ENCODE peak calls at places on chromosomes 4 and X, in four cellular contexts. One of them, this sample, is unnamed.

GRCh38 chrX:15056044-15056443 is 182.8 kb downstream of the MOSPD2 start:
- DNase-seq in fibroblast of lung: no peak
- DNase-seq in heart left ventricle: no peak
- DNase-seq in right cardiac atrium: no peak
- DNase-seq in this sample: no peak

GRCh38 chrX:41142130-41142529 is 56.9 kb downstream of the USP9X start:
- DNase-seq in fibroblast of lung: no peak
- DNase-seq in right cardiac atrium: no peak
- DNase-seq in heart left ventricle: no peak
- DNase-seq in this sample: no peak

GRCh38 chr4:6337331-6337935 is 67.8 kb downstream of the WFS1 start:
- DNase-seq in right cardiac atrium: peak; percentile 27
- DNase-seq in heart left ventricle: no peak
- DNase-seq in fibroblast of lung: no peak
- DNase-seq in this sample: no peak

GRCh38 chrX:71640002-71640401 is 21.7 kb upstream of the CXCR3 start:
- DNase-seq in right cardiac atrium: no peak
- DNase-seq in heart left ventricle: no peak
- DNase-seq in fibroblast of lung: no peak
- DNase-seq in this sample: no peak

GRCh38 chr4:9898596-9899345 is 117.3 kb downstream of the DRD5 start:
- DNase-seq in heart left ventricle: peak; percentile 80
- DNase-seq in right cardiac atrium: peak; percentile 80
- DNase-seq in fibroblast of lung: no peak
- DNase-seq in this sample: no peak

GRCh38 chrX:151176351-151176750 is at the start of gene GPR50:
- DNase-seq in fibroblast of lung: no peak
- DNase-seq in right cardiac atrium: no peak
- DNase-seq in heart left ventricle: no peak
- DNase-seq in this sample: no peak

GRCh38 chrX:15050395-15050794 is 177.2 kb downstream of the MOSPD2 start:
- DNase-seq in fibroblast of lung: no peak
- DNase-seq in right cardiac atrium: no peak
- DNase-seq in heart left ventricle: no peak
- DNase-seq in this sample: no peak

GRCh38 chrX:134658002-134658401 is 269 bp downstream of the PLAC1 start:
- DNase-seq in right cardiac atrium: no peak
- DNase-seq in fibroblast of lung: no peak
- DNase-seq in heart left ventricle: no peak
- DNase-seq in this sample: no peak

GRCh38 chrX:49901068-49901467 is 21.3 kb upstream of the CLCN5 start:
- DNase-seq in heart left ventricle: no peak
- DNase-seq in right cardiac atrium: no peak
- DNase-seq in fibroblast of lung: no peak
- DNase-seq in this sample: no peak

GRCh38 chrX:70485466-70485865 is 40.8 kb downstream of the DLG3 start:
- DNase-seq in right cardiac atrium: no peak
- DNase-seq in heart left ventricle: no peak
- DNase-seq in fibroblast of lung: no peak
- DNase-seq in this sample: no peak

GRCh38 chr4:6568689-6569332 is 6.2 kb upstream of the MAN2B2 start:
- DNase-seq in fibroblast of lung: peak; percentile 85
- DNase-seq in right cardiac atrium: peak; percentile 5
- DNase-seq in heart left ventricle: no peak
- DNase-seq in this sample: no peak

GRCh38 chrX:97397371-97397770 is 513.7 kb downstream of the RPA4 start:
- DNase-seq in fibroblast of lung: peak; percentile 61
- DNase-seq in right cardiac atrium: no peak
- DNase-seq in heart left ventricle: no peak
- DNase-seq in this sample: no peak

GRCh38 chr4:189823611-189824010 is 117.1 kb upstream of the FRG1 start:
- DNase-seq in right cardiac atrium: no peak
- DNase-seq in fibroblast of lung: no peak
- DNase-seq in heart left ventricle: no peak
- DNase-seq in this sample: peak; percentile 83

GRCh38 chr4:103074598-103075434 is 1.7 kb downstream of the SLC9B2 start:
- DNase-seq in fibroblast of lung: peak; percentile 21
- DNase-seq in right cardiac atrium: no peak
- DNase-seq in heart left ventricle: no peak
- DNase-seq in this sample: no peak

GRCh38 chrX:34382416-34382815 is 250.3 kb upstream of the FAM47A start:
- DNase-seq in fibroblast of lung: peak; percentile 24
- DNase-seq in heart left ventricle: no peak
- DNase-seq in right cardiac atrium: no peak
- DNase-seq in this sample: no peak

GRCh38 chr4:83316459-83317170 is 18.0 kb downstream of the HPSE start:
- DNase-seq in right cardiac atrium: peak; percentile 44
- DNase-seq in heart left ventricle: no peak
- DNase-seq in fibroblast of lung: no peak
- DNase-seq in this sample: no peak

GRCh38 chrX:50978920-50979660 is 68.6 kb downstream of the BMP15 start:
- DNase-seq in fibroblast of lung: peak; percentile 4
- DNase-seq in heart left ventricle: no peak
- DNase-seq in right cardiac atrium: peak; percentile 42
- DNase-seq in this sample: no peak

GRCh38 chrX:129760981-129761380 is 18.8 kb upstream of the SASH3 start:
- DNase-seq in right cardiac atrium: peak; percentile 23
- DNase-seq in fibroblast of lung: no peak
- DNase-seq in heart left ventricle: no peak
- DNase-seq in this sample: no peak

GRCh38 chr4:87354168-87355102 is 31.8 kb upstream of the HSD17B13 start:
- DNase-seq in fibroblast of lung: peak; percentile 19
- DNase-seq in right cardiac atrium: no peak
- DNase-seq in heart left ventricle: no peak
- DNase-seq in this sample: no peak

GRCh38 chr4:88722828-88723227 is 25.2 kb upstream of the NAP1L5 start:
- DNase-seq in heart left ventricle: no peak
- DNase-seq in fibroblast of lung: no peak
- DNase-seq in right cardiac atrium: peak; percentile 67
- DNase-seq in this sample: no peak

GRCh38 chr4:171651071-171651470 is 162.1 kb upstream of the GALNTL6 start:
- DNase-seq in fibroblast of lung: no peak
- DNase-seq in heart left ventricle: no peak
- DNase-seq in right cardiac atrium: no peak
- DNase-seq in this sample: no peak

GRCh38 chr4:145679520-145679919 is 426 bp upstream of the C4orf51 start:
- DNase-seq in heart left ventricle: peak; percentile 68
- DNase-seq in right cardiac atrium: peak; percentile 53
- DNase-seq in fibroblast of lung: peak; percentile 95
- DNase-seq in this sample: no peak

GRCh38 chr4:121140712-121141111 is 23.4 kb downstream of the TNIP3 start:
- DNase-seq in fibroblast of lung: peak; percentile 94
- DNase-seq in heart left ventricle: no peak
- DNase-seq in right cardiac atrium: no peak
- DNase-seq in this sample: no peak

GRCh38 chrX:38860106-38861013 is 59.1 kb downstream of the MID1IP1 start:
- DNase-seq in right cardiac atrium: no peak
- DNase-seq in heart left ventricle: no peak
- DNase-seq in fibroblast of lung: no peak
- DNase-seq in this sample: no peak

GRCh38 chrX:129769467-129770154 is 10.1 kb upstream of the SASH3 start:
- DNase-seq in right cardiac atrium: no peak
- DNase-seq in heart left ventricle: no peak
- DNase-seq in fibroblast of lung: peak; percentile 6
- DNase-seq in this sample: no peak

GRCh38 chr4:5033266-5033945 is 14.1 kb upstream of the CYTL1 start:
- DNase-seq in heart left ventricle: peak; percentile 55
- DNase-seq in right cardiac atrium: peak; percentile 64
- DNase-seq in fibroblast of lung: peak; percentile 41
- DNase-seq in this sample: no peak

GRCh38 chr4:79284893-79285292 is 41.0 kb downstream of the NAA11 start:
- DNase-seq in heart left ventricle: no peak
- DNase-seq in right cardiac atrium: no peak
- DNase-seq in fibroblast of lung: peak; percentile 0
- DNase-seq in this sample: no peak

GRCh38 chr4:139913995-139914394 is 240.0 kb downstream of the MAML3 start:
- DNase-seq in fibroblast of lung: peak; percentile 81
- DNase-seq in heart left ventricle: no peak
- DNase-seq in right cardiac atrium: no peak
- DNase-seq in this sample: no peak

GRCh38 chr4:181661090-181661489 is 582.1 kb upstream of the TENM3 start:
- DNase-seq in right cardiac atrium: no peak
- DNase-seq in fibroblast of lung: peak; percentile 90
- DNase-seq in heart left ventricle: no peak
- DNase-seq in this sample: no peak

GRCh38 chr4:122246551-122246950 is 94.4 kb downstream of the BLTP1 start:
- DNase-seq in heart left ventricle: no peak
- DNase-seq in fibroblast of lung: no peak
- DNase-seq in right cardiac atrium: no peak
- DNase-seq in this sample: no peak

GRCh38 chr4:9979101-9979815 is 42.0 kb downstream of the SLC2A9 start:
- DNase-seq in right cardiac atrium: no peak
- DNase-seq in heart left ventricle: no peak
- DNase-seq in fibroblast of lung: no peak
- DNase-seq in this sample: no peak

GRCh38 chr4:123624959-123625358 is 228.4 kb downstream of the SPRY1 start:
- DNase-seq in right cardiac atrium: no peak
- DNase-seq in fibroblast of lung: no peak
- DNase-seq in heart left ventricle: no peak
- DNase-seq in this sample: no peak

DNA sequence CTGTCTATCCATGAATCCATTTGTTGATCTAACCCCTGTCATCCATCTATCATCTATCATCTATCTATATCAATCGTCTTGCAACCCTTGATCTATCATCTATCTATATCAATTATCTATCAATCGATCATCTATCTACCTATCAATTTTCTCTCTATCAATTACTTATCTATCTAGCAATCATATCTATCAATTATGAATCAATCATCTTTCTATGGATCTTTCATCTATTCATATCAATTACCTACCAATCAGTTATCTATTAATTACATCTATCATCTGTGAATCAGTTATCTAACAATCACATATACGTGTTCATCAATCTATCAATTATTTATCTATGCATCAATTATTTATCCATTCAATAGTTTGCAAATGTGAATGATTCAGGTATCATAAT is 24.5 kb upstream of the ASMTL start:
- DNase-seq in fibroblast of lung: no peak
- DNase-seq in heart left ventricle: no peak
- DNase-seq in right cardiac atrium: no peak
- DNase-seq in this sample: no peak
- H3K27ac ChIP-seq in fibroblast of lung: no peak overlapping the region
- H3K27ac ChIP-seq in heart left ventricle: no peak overlapping the region
- H3K27ac ChIP-seq in right cardiac atrium: no peak overlapping the region
- H3K27ac ChIP-seq in this sample: no peak overlapping the region

DNA sequence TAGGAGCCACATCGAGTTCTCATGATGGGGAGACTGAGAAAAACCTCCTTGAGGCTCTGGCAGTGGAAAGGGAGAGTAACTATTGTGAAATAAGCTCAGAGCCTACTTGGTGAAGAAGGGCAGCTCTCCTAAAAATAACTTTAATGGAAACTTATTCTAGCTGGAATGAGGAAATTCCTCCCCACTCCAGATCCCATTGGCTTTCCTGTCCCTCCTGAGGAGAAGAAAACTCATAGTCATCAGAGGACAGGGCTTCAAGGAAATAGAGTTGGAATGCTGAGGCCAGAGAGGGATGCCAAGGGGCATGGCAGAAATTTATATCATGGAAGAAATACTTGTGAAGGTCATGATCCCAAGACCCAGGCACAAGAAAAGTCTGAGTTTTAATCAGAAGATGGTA is 70.7 kb upstream of the TAPT1 start:
- DNase-seq in right cardiac atrium: no peak
- DNase-seq in heart left ventricle: no peak
- DNase-seq in fibroblast of lung: no peak
- DNase-seq in this sample: no peak
- H3K27ac ChIP-seq in right cardiac atrium: no peak overlapping the region
- H3K27ac ChIP-seq in heart left ventricle: no peak overlapping the region
- H3K27ac ChIP-seq in fibroblast of lung: no peak overlapping the region
- H3K27ac ChIP-seq in this sample: no peak overlapping the region

DNA sequence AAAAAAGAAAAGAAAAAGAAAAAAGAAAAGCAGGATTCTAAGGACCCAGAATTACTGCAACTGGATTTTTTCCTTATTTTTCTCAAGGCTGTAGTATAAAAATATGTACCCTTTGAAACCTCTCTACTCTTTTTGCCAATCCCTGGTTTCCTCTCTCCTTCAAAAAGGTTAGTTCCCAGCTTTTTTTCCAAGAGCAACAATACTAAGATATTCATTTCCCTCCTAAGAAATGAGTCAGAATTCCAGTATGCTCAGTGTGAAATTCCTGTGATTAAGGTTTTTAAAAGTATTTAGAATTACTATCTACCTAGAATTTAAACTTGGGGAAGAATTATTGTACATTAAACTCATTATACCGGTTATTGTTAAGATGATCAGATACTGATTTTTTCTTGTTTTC is 22.0 kb downstream of the SMIM14 start:
- DNase-seq in heart left ventricle: no peak
- DNase-seq in fibroblast of lung: peak; percentile 80
- DNase-seq in right cardiac atrium: no peak
- DNase-seq in this sample: no peak
- H3K27ac ChIP-seq in heart left ventricle: no peak overlapping the region
- H3K27ac ChIP-seq in fibroblast of lung: no peak overlapping the region
- H3K27ac ChIP-seq in right cardiac atrium: no peak overlapping the region
- H3K27ac ChIP-seq in this sample: no peak overlapping the region

DNA sequence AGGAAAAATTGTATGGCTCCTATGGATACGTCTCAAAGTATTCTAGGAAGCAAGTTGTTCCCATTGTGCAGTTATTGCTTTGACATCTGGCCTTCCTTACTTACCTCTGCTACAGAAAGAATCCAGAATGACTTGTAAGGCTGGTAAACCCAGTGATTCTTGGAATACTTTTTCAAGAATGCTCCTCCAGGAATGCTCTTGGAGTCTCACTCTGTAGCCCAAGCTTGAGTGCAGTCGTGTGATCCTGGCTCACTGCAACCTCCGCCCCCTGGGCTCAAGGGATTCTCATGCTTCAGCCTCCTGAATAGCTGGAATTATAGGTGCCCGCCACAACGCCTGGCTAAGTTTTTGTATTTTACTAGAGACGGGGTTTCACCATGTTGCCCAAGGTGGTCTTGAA is 38.1 kb downstream of the GAB1 start:
- DNase-seq in heart left ventricle: no peak
- DNase-seq in fibroblast of lung: peak; percentile 16
- DNase-seq in right cardiac atrium: no peak
- DNase-seq in this sample: no peak
- H3K27ac ChIP-seq in heart left ventricle: no peak overlapping the region
- H3K27ac ChIP-seq in fibroblast of lung: no peak overlapping the region
- H3K27ac ChIP-seq in right cardiac atrium: no peak overlapping the region
- H3K27ac ChIP-seq in this sample: peak overlapping the region; percentile 3

DNA sequence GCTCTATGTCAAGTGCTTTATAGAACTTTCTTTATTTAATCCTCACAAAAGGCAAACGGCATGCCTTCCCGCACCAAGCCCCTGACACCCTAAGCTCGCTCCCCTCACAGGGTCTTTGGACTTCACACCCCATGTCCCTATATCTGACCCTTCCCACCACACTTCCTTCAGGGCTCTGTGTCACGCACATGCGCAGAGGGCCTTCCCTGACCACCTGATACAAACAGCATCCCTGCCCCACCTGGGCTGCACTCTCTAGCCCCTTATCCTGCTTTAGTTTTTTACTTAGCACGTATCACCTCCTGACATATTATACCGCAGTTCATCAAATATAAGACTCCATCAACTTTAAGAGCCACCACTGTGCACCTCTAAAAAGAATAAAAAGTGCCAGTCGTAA is 49.8 kb downstream of the SOD3 start:
- DNase-seq in fibroblast of lung: no peak
- DNase-seq in right cardiac atrium: no peak
- DNase-seq in heart left ventricle: no peak
- DNase-seq in this sample: no peak
- H3K27ac ChIP-seq in fibroblast of lung: no peak overlapping the region
- H3K27ac ChIP-seq in right cardiac atrium: no peak overlapping the region
- H3K27ac ChIP-seq in heart left ventricle: no peak overlapping the region
- H3K27ac ChIP-seq in this sample: no peak overlapping the region

GRCh38 chr4:38137080-38137479 is 176.9 kb downstream of the PTTG2 start:
- DNase-seq in right cardiac atrium: no peak
- DNase-seq in heart left ventricle: no peak
- DNase-seq in fibroblast of lung: no peak
- DNase-seq in this sample: no peak
- H3K27ac ChIP-seq in right cardiac atrium: no peak overlapping the region
- H3K27ac ChIP-seq in heart left ventricle: no peak overlapping the region
- H3K27ac ChIP-seq in fibroblast of lung: no peak overlapping the region
- H3K27ac ChIP-seq in this sample: no peak overlapping the region